ENCODE peak calls at places on chromosomes 13 and 19, in nine cellular contexts. X is thoracic aorta; B is iPS-NIHi11; Z is activated CD4-positive, alpha-beta T cell treated with anti-CD3 and anti-CD28 coated beads for 48 hours; Y is WTC11; S is AG09309; L is heart left ventricle; T is IMR-90; F is kidney tubule cell. P is an unnamed sample.

GRCh38 chr19:57171551-57172081 is 4.3 kb upstream of the DUXA start:
- DNase-seq in L (peak; percentile 32), T (peak; percentile 39), X (no peak), B (peak; percentile 39), S (no peak), F (peak; percentile 59), Z (peak; percentile 36), Y (peak; percentile 12), P (no peak)

GRCh38 chr19:28324275-28325060 is 888.5 kb downstream of the UQCRFS1 start:
- DNase-seq in X (no peak), F (no peak), Z (no peak), Y (no peak), S (no peak), L (no peak), T (no peak), B (no peak), P (no peak)

GRCh38 chr19:14031719-14032480 is at the start of gene IL27RA:
- DNase-seq in Y (peak; percentile 80), B (peak; percentile 83), T (peak; percentile 31), F (peak; percentile 48), X (no peak), S (no peak), L (peak; percentile 75), Z (peak; percentile 80), P (peak; percentile 79)

GRCh38 chr19:32165176-32165575 is 180.2 kb upstream of the ZNF507 start:
- DNase-seq in Z (no peak), S (no peak), B (no peak), Y (no peak), X (no peak), F (no peak), T (no peak), L (no peak), P (no peak)

GRCh38 chr19:39223703-39224279 is 19.7 kb upstream of the SYCN start:
- DNase-seq in X (no peak), Z (peak; percentile 35), T (peak; percentile 19), F (peak; percentile 9), S (no peak), Y (peak; percentile 67), B (peak; percentile 86), L (no peak), P (peak; percentile 38)

GRCh38 chr13:27298849-27299248 is 28.2 kb downstream of the RASL11A start:
- DNase-seq in X (no peak), B (no peak), L (no peak), T (no peak), S (no peak), Z (no peak), Y (no peak), F (no peak), P (no peak)

GRCh38 chr19:29119582-29119981 is 93.4 kb downstream of the UQCRFS1 start:
- DNase-seq in F (peak; percentile 34), L (no peak), T (no peak), Z (no peak), X (no peak), Y (peak; percentile 41), B (peak; percentile 64), S (no peak), P (no peak)

GRCh38 chr13:52665325-52665724 is 12.7 kb downstream of the SUGT1 start:
- DNase-seq in S (no peak), B (peak; percentile 18), F (peak; percentile 47), L (no peak), T (peak; percentile 16), X (no peak), Y (no peak), Z (no peak), P (peak; percentile 7)

GRCh38 chr19:18551631-18552030 is 6.0 kb upstream of the KXD1 start:
- DNase-seq in L (no peak), B (no peak), Z (no peak), T (no peak), X (no peak), F (no peak), S (no peak), Y (no peak), P (peak; percentile 17)

GRCh38 chr19:17753976-17754375 is 2.7 kb downstream of the FCHO1 start:
- DNase-seq in Y (peak; percentile 39), F (peak; percentile 26), L (no peak), X (no peak), T (no peak), S (no peak), Z (no peak), B (no peak), P (no peak)

GRCh38 chr19:49129238-49129583 is 9.9 kb downstream of the PPFIA3 start:
- DNase-seq in S (no peak), B (peak; percentile 74), Y (peak; percentile 74), F (no peak), Z (no peak), X (no peak), T (no peak), L (no peak), P (peak; percentile 80)

GRCh38 chr13:57698851-57699250 is 67.3 kb downstream of the PCDH17 start:
- DNase-seq in F (no peak), B (no peak), X (no peak), T (no peak), L (no peak), Y (no peak), S (no peak), Z (no peak), P (no peak)

GRCh38 chr13:45674908-45675307 is 27.2 kb upstream of the CBY2 start:
- DNase-seq in F (peak; percentile 90), Z (no peak), T (peak; percentile 52), L (no peak), S (peak; percentile 87), Y (no peak), X (no peak), B (peak; percentile 32), P (no peak)

GRCh38 chr19:5017235-5017634 is 48.3 kb downstream of the KDM4B start:
- DNase-seq in T (no peak), Z (no peak), Y (no peak), F (no peak), X (no peak), S (no peak), B (peak; percentile 8), L (no peak), P (peak; percentile 49)

GRCh38 chr13:110794209-110794608 is 80.7 kb downstream of the ING1 start:
- DNase-seq in L (no peak), S (no peak), Y (no peak), X (no peak), Z (no peak), F (no peak), T (no peak), B (no peak), P (no peak)

GRCh38 chr19:17797397-17798201 is 2.7 kb downstream of the B3GNT3 start:
- DNase-seq in S (no peak), B (no peak), T (no peak), Z (peak; percentile 85), X (no peak), L (no peak), F (peak; percentile 92), Y (no peak), P (no peak)

P was measured in K562.